ENCODE peak calls at places on chromosomes 4 and X, in ten cellular contexts. L is BE2C; K is CD14-positive monocyte; U is H4; Q is WTC11; Y is CD4-positive, alpha-beta T cell; P is activated CD4-positive, CD25-positive, alpha-beta regulatory T cell treated with anti-CD3 and anti-CD28 coated beads, Interleukin-2, amount 50 U/mL, for 72 hours; V is pons; N is NCI-H2171 treated with DMSO at 0.1 percent for 48 hours; W is LHCN-M2. F is an unnamed sample.
A peak's percentile ranks its signal among the peaks of the same experiment; 100 is the strongest.

GRCh38 chr4:16157609-16158503 is 68.4 kb downstream of the TAPT1 start:
- DNase-seq in V (no peak), N (peak; percentile 11), W (no peak), P (no peak), U (no peak), Q (no peak), K (no peak), L (no peak), Y (no peak), F (no peak)

GRCh38 chr4:74021617-74022016 is 16.9 kb downstream of the CXCL3 start:
- DNase-seq in Q (no peak), L (no peak), V (no peak), K (no peak), P (no peak), W (no peak), N (no peak), U (no peak), Y (no peak), F (no peak)

GRCh38 chrX:37912286-37912685 is 64.9 kb upstream of the DYNLT3 start:
- DNase-seq in Y (no peak), V (no peak), N (no peak), U (peak; percentile 4), Q (no peak), W (no peak), K (no peak), L (no peak), P (no peak), F (no peak)

GRCh38 chrX:153474718-153475117 is 4.3 kb upstream of the HAUS7 start:
- DNase-seq in Y (peak; percentile 42), K (no peak), V (no peak), L (no peak), W (no peak), P (peak; percentile 45), N (no peak), Q (peak; percentile 51), U (no peak), F (peak; percentile 20)

GRCh38 chr4:187929024-187929423 is 66.5 kb upstream of the ZFP42 start:
- DNase-seq in P (no peak), N (no peak), U (peak; percentile 20), W (no peak), V (no peak), L (no peak), K (no peak), Y (no peak), Q (peak; percentile 69), F (no peak)

GRCh38 chr4:17502764-17503163 is 9.1 kb downstream of the QDPR start:
- DNase-seq in L (no peak), K (no peak), V (no peak), Q (no peak), Y (no peak), N (no peak), U (peak; percentile 33), W (no peak), P (no peak), F (no peak)

GRCh38 chr4:40187386-40187913 is 9.4 kb upstream of the RHOH start:
- DNase-seq in L (no peak), V (no peak), U (no peak), P (no peak), W (no peak), Q (no peak), Y (no peak), N (no peak), K (no peak), F (no peak)

GRCh38 chrX:41406211-41406610 is 40.9 kb upstream of the NYX start:
- DNase-seq in Y (no peak), P (no peak), V (no peak), U (no peak), N (no peak), L (no peak), W (peak; percentile 59), Q (no peak), K (no peak), F (no peak)

GRCh38 chr4:83358410-83358809 is 23.8 kb upstream of the HPSE start:
- DNase-seq in N (no peak), Y (no peak), L (no peak), P (no peak), U (peak; percentile 85), Q (no peak), W (peak; percentile 84), V (no peak), K (no peak), F (no peak)

GRCh38 chr4:151250706-151251105 is 26.3 kb upstream of the PRSS48 start:
- DNase-seq in K (no peak), Y (no peak), L (no peak), V (no peak), U (no peak), W (no peak), Q (peak; percentile 44), P (no peak), N (no peak), F (no peak)

GRCh38 chr4:161186750-161187149 is 977.0 kb downstream of the FSTL5 start:
- DNase-seq in U (no peak), P (no peak), Y (no peak), N (no peak), W (no peak), Q (no peak), V (no peak), L (no peak), K (no peak), F (no peak)

GRCh38 chr4:13559414-13559813 is 15.1 kb upstream of the NKX3-2 start:
- DNase-seq in L (no peak), N (no peak), Q (no peak), U (peak; percentile 67), K (no peak), V (no peak), W (peak; percentile 97), P (no peak), Y (no peak), F (no peak)

GRCh38 chr4:157151711-157152110 is 68.8 kb upstream of the GRIA2 start:
- DNase-seq in P (no peak), W (no peak), Y (no peak), K (no peak), V (no peak), Q (no peak), U (no peak), N (no peak), L (no peak), F (no peak)

GRCh38 chr4:138275946-138276621 is 33.9 kb upstream of the SLC7A11 start:
- DNase-seq in L (no peak), Q (no peak), N (no peak), Y (no peak), W (peak; percentile 91), P (no peak), K (no peak), V (peak; percentile 32), U (peak; percentile 39), F (no peak)

GRCh38 chrX:41468647-41469323 is 21.6 kb downstream of the NYX start:
- DNase-seq in K (no peak), Y (no peak), L (no peak), W (no peak), V (no peak), Q (no peak), N (peak; percentile 16), P (no peak), U (peak; percentile 25), F (no peak)

GRCh38 chr4:62457356-62457755 is 1257.2 kb downstream of the ADGRL3 start:
- DNase-seq in Q (no peak), U (peak; percentile 16), Y (no peak), V (no peak), P (no peak), L (no peak), N (no peak), K (no peak), W (no peak), F (no peak)

GRCh38 chrX:46994096-46994495 is 81.9 kb downstream of the JADE3 start:
- DNase-seq in L (no peak), Y (no peak), Q (no peak), U (no peak), K (no peak), N (no peak), V (peak; percentile 94), P (no peak), W (no peak), F (no peak)

GRCh38 chr4:129254126-129254525 is 158.2 kb downstream of the C4orf33 start:
- DNase-seq in L (no peak), V (peak; percentile 45), K (no peak), W (no peak), N (no peak), Q (no peak), P (no peak), U (no peak), Y (no peak), F (no peak)

GRCh38 chr4:176150283-176150682 is 45.1 kb downstream of the SPATA4 start:
- DNase-seq in W (peak; percentile 58), Y (no peak), Q (no peak), V (peak; percentile 14), K (no peak), U (peak; percentile 29), N (peak; percentile 15), L (no peak), P (no peak), F (no peak)

GRCh38 chrX:99914676-99915075 is 495.4 kb downstream of the PCDH19 start:
- DNase-seq in N (no peak), K (no peak), Q (no peak), Y (no peak), U (peak; percentile 24), W (no peak), P (no peak), L (no peak), V (no peak), F (no peak)

GRCh38 chrX:1215123-1215823 is 2.8 kb upstream of the CRLF2 start:
- DNase-seq in U (no peak), Y (no peak), L (no peak), W (no peak), K (peak; percentile 79), Q (no peak), P (peak; percentile 21), V (peak; percentile 4), N (no peak), F (no peak)

GRCh38 chrX:79117078-79117477 is 27.4 kb upstream of the GPR174 start:
- DNase-seq in P (no peak), Y (no peak), L (no peak), Q (no peak), N (no peak), K (no peak), U (no peak), V (no peak), W (no peak), F (no peak)

GRCh38 chr4:147054241-147054902 is 108.7 kb upstream of the TTC29 start:
- DNase-seq in N (no peak), V (no peak), Q (no peak), W (no peak), Y (no peak), L (peak; percentile 51), K (no peak), U (no peak), P (no peak), F (no peak)

GRCh38 chr4:86741841-86742240 is 107.3 kb downstream of the SLC10A6 start:
- DNase-seq in Q (no peak), N (no peak), Y (no peak), V (no peak), P (no peak), W (no peak), K (no peak), L (no peak), U (no peak), F (no peak)

GRCh38 chrX:70247252-70247651 is 12.8 kb downstream of the P2RY4 start:
- DNase-seq in P (no peak), N (no peak), V (no peak), W (no peak), U (no peak), Y (no peak), Q (no peak), L (no peak), K (no peak), F (no peak)

GRCh38 chr4:182189107-182189878 is 53.9 kb upstream of the TENM3 start:
- DNase-seq in W (peak; percentile 92), L (peak; percentile 45), Y (no peak), U (peak; percentile 94), V (no peak), P (no peak), Q (no peak), N (no peak), K (no peak), F (no peak)

GRCh38 chrX:54715621-54716020 is 82.4 kb downstream of the ITIH6 start:
- DNase-seq in Y (no peak), U (no peak), K (no peak), Q (no peak), V (no peak), P (no peak), L (no peak), N (no peak), W (no peak), F (no peak)

GRCh38 chr4:55530167-55530566 is 16.5 kb downstream of the CLOCK start:
- DNase-seq in N (no peak), P (no peak), K (no peak), V (no peak), W (no peak), U (no peak), Q (no peak), Y (no peak), L (no peak), F (no peak)